ENCODE peak calls at places on chromosomes 7 and 10, in seven cellular contexts. One of them, this sample, is unnamed.

GRCh38 chr7:2959343-2959680 is 84.4 kb downstream of the CARD11 start:
- DNase-seq in tibial nerve: no peak
- DNase-seq in ovary: no peak
- DNase-seq in prostate gland: no peak
- DNase-seq in IMR-90: no peak
- DNase-seq in Peyer's patch: peak; percentile 32
- DNase-seq in transverse colon: no peak
- DNase-seq in this sample: peak; percentile 42

GRCh38 chr7:2862831-2863361 is 18.8 kb upstream of the GNA12 start:
- DNase-seq in tibial nerve: no peak
- DNase-seq in ovary: peak; percentile 54
- DNase-seq in prostate gland: no peak
- DNase-seq in IMR-90: peak; percentile 75
- DNase-seq in Peyer's patch: no peak
- DNase-seq in transverse colon: no peak
- DNase-seq in this sample: no peak

GRCh38 chr10:1431229-1431628 is 306.1 kb downstream of the ADARB2 start:
- DNase-seq in tibial nerve: no peak
- DNase-seq in ovary: no peak
- DNase-seq in prostate gland: no peak
- DNase-seq in IMR-90: no peak
- DNase-seq in Peyer's patch: no peak
- DNase-seq in transverse colon: no peak
- DNase-seq in this sample: no peak

GRCh38 chr7:2325028-2325625 is 10.9 kb upstream of the SNX8 start:
- DNase-seq in tibial nerve: no peak
- DNase-seq in ovary: no peak
- DNase-seq in prostate gland: no peak
- DNase-seq in IMR-90: no peak
- DNase-seq in Peyer's patch: no peak
- DNase-seq in transverse colon: no peak
- DNase-seq in this sample: no peak

GRCh38 chr10:71880425-71881306 is 29.6 kb upstream of the PSAP start:
- DNase-seq in tibial nerve: no peak
- DNase-seq in ovary: no peak
- DNase-seq in prostate gland: no peak
- DNase-seq in IMR-90: no peak
- DNase-seq in Peyer's patch: no peak
- DNase-seq in transverse colon: no peak
- DNase-seq in this sample: no peak

GRCh38 chr7:115232041-115232440 is 310.1 kb downstream of the MDFIC start:
- DNase-seq in tibial nerve: no peak
- DNase-seq in ovary: no peak
- DNase-seq in prostate gland: no peak
- DNase-seq in IMR-90: peak; percentile 27
- DNase-seq in Peyer's patch: no peak
- DNase-seq in transverse colon: no peak
- DNase-seq in this sample: no peak

GRCh38 chr7:15433154-15433553 is 128.7 kb downstream of the AGMO start:
- DNase-seq in tibial nerve: no peak
- DNase-seq in ovary: no peak
- DNase-seq in prostate gland: no peak
- DNase-seq in IMR-90: no peak
- DNase-seq in Peyer's patch: no peak
- DNase-seq in transverse colon: no peak
- DNase-seq in this sample: no peak

GRCh38 chr7:157719705-157720655 is 383.2 kb downstream of the DNAJB6 start:
- DNase-seq in tibial nerve: no peak
- DNase-seq in ovary: no peak
- DNase-seq in prostate gland: no peak
- DNase-seq in IMR-90: no peak
- DNase-seq in Peyer's patch: no peak
- DNase-seq in transverse colon: no peak
- DNase-seq in this sample: no peak

GRCh38 chr7:159032310-159032709 is 112.4 kb downstream of the VIPR2 start:
- DNase-seq in tibial nerve: peak; percentile 7
- DNase-seq in ovary: no peak
- DNase-seq in prostate gland: peak; percentile 2
- DNase-seq in IMR-90: no peak
- DNase-seq in Peyer's patch: peak; percentile 45
- DNase-seq in transverse colon: peak; percentile 10
- DNase-seq in this sample: peak; percentile 44

GRCh38 chr7:77657427-77658331 is 38.6 kb upstream of the RSBN1L start:
- DNase-seq in tibial nerve: peak; percentile 14
- DNase-seq in ovary: no peak
- DNase-seq in prostate gland: peak; percentile 49
- DNase-seq in IMR-90: peak; percentile 43
- DNase-seq in Peyer's patch: peak; percentile 38
- DNase-seq in transverse colon: no peak
- DNase-seq in this sample: no peak

GRCh38 chr10:119415536-119416527 is 126.7 kb downstream of the RGS10 start:
- DNase-seq in tibial nerve: no peak
- DNase-seq in ovary: no peak
- DNase-seq in prostate gland: no peak
- DNase-seq in IMR-90: no peak
- DNase-seq in Peyer's patch: no peak
- DNase-seq in transverse colon: no peak
- DNase-seq in this sample: no peak

GRCh38 chr7:20786049-20786412 is 655 bp downstream of the SP8 start:
- DNase-seq in tibial nerve: no peak
- DNase-seq in ovary: no peak
- DNase-seq in prostate gland: no peak
- DNase-seq in IMR-90: no peak
- DNase-seq in Peyer's patch: no peak
- DNase-seq in transverse colon: no peak
- DNase-seq in this sample: no peak

GRCh38 chr7:69738396-69738889 is 140.2 kb downstream of the AUTS2 start:
- DNase-seq in tibial nerve: no peak
- DNase-seq in ovary: no peak
- DNase-seq in prostate gland: no peak
- DNase-seq in IMR-90: no peak
- DNase-seq in Peyer's patch: no peak
- DNase-seq in transverse colon: no peak
- DNase-seq in this sample: no peak

GRCh38 chr7:49500741-49501140 is 272.7 kb upstream of the VWC2 start:
- DNase-seq in tibial nerve: no peak
- DNase-seq in ovary: no peak
- DNase-seq in prostate gland: no peak
- DNase-seq in IMR-90: no peak
- DNase-seq in Peyer's patch: no peak
- DNase-seq in transverse colon: no peak
- DNase-seq in this sample: no peak

GRCh38 chr10:93334901-93335312 is 147.2 kb downstream of the MYOF start:
- DNase-seq in tibial nerve: no peak
- DNase-seq in ovary: no peak
- DNase-seq in prostate gland: no peak
- DNase-seq in IMR-90: peak; percentile 41
- DNase-seq in Peyer's patch: no peak
- DNase-seq in transverse colon: no peak
- DNase-seq in this sample: no peak

GRCh38 chr10:44968101-44968886 is 8.7 kb downstream of the RASSF4 start:
- DNase-seq in tibial nerve: peak; percentile 69
- DNase-seq in ovary: no peak
- DNase-seq in prostate gland: no peak
- DNase-seq in IMR-90: no peak
- DNase-seq in Peyer's patch: peak; percentile 72
- DNase-seq in transverse colon: no peak
- DNase-seq in this sample: peak; percentile 65

GRCh38 chr10:22135591-22135990 is 82.2 kb downstream of the EBLN1 start:
- DNase-seq in tibial nerve: no peak
- DNase-seq in ovary: no peak
- DNase-seq in prostate gland: no peak
- DNase-seq in IMR-90: no peak
- DNase-seq in Peyer's patch: no peak
- DNase-seq in transverse colon: no peak
- DNase-seq in this sample: no peak

GRCh38 chr10:48234295-48234694 is 40.2 kb downstream of the FRMPD2 start:
- DNase-seq in tibial nerve: no peak
- DNase-seq in ovary: no peak
- DNase-seq in prostate gland: no peak
- DNase-seq in IMR-90: no peak
- DNase-seq in Peyer's patch: no peak
- DNase-seq in transverse colon: no peak
- DNase-seq in this sample: no peak

GRCh38 chr7:22821702-22822485 is 755 bp downstream of the TOMM7 start:
- DNase-seq in tibial nerve: no peak
- DNase-seq in ovary: no peak
- DNase-seq in prostate gland: no peak
- DNase-seq in IMR-90: no peak
- DNase-seq in Peyer's patch: no peak
- DNase-seq in transverse colon: no peak
- DNase-seq in this sample: no peak

GRCh38 chr10:986881-987634 is 1.2 kb upstream of the GTPBP4 start:
- DNase-seq in tibial nerve: no peak
- DNase-seq in ovary: no peak
- DNase-seq in prostate gland: no peak
- DNase-seq in IMR-90: peak; percentile 86
- DNase-seq in Peyer's patch: peak; percentile 43
- DNase-seq in transverse colon: no peak
- DNase-seq in this sample: no peak

GRCh38 chr7:4939971-4940720 is 18.8 kb downstream of the MMD2 start:
- DNase-seq in tibial nerve: no peak
- DNase-seq in ovary: no peak
- DNase-seq in prostate gland: no peak
- DNase-seq in IMR-90: no peak
- DNase-seq in Peyer's patch: no peak
- DNase-seq in transverse colon: no peak
- DNase-seq in this sample: no peak

GRCh38 chr7:155143381-155143780 is 73.3 kb downstream of the HTR5A start:
- DNase-seq in tibial nerve: no peak
- DNase-seq in ovary: no peak
- DNase-seq in prostate gland: no peak
- DNase-seq in IMR-90: no peak
- DNase-seq in Peyer's patch: no peak
- DNase-seq in transverse colon: no peak
- DNase-seq in this sample: no peak

GRCh38 chr7:22662031-22662430 is 65.0 kb upstream of the IL6 start:
- DNase-seq in tibial nerve: no peak
- DNase-seq in ovary: no peak
- DNase-seq in prostate gland: no peak
- DNase-seq in IMR-90: peak; percentile 43
- DNase-seq in Peyer's patch: no peak
- DNase-seq in transverse colon: no peak
- DNase-seq in this sample: no peak

DNA sequence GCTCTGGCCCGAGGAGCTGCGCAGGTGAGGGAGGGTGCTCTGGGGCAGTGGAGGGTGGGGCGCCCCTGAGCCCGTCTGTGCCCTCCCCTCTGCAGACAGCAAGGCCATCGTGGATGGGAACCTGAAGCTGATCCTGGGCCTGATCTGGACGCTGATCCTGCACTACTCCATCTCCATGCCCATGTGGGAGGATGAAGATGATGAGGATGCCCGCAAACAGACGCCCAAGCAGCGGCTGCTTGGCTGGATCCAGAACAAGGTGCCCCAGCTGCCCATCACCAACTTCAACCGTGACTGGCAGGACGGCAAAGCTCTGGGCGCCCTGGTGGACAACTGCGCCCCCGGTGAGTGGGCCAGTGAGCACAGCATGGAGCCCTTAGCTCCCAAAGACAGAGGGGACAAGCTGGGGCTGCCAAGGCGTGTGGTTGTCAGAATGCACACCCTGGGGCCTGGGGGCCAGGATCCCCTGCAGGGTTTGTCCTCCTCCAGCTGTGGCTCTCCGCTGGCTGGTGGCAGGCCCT is 5.1 kb downstream of the FLNC start:
- DNase-seq in tibial nerve: no peak
- DNase-seq in ovary: no peak
- DNase-seq in prostate gland: no peak
- DNase-seq in IMR-90: no peak
- DNase-seq in Peyer's patch: no peak
- DNase-seq in transverse colon: no peak
- DNase-seq in this sample: peak; percentile 14
- H3K27ac ChIP-seq in tibial nerve: no peak overlapping the region
- H3K27ac ChIP-seq in ovary: no peak overlapping the region
- H3K27ac ChIP-seq in prostate gland: no peak overlapping the region
- H3K27ac ChIP-seq in IMR-90: no peak overlapping the region
- H3K27ac ChIP-seq in Peyer's patch: no peak overlapping the region
- H3K27ac ChIP-seq in transverse colon: peak overlapping the region; percentile 94
- H3K27ac ChIP-seq in this sample: no peak overlapping the region

GRCh38 chr7:140479062-140479738 is at the start of gene MKRN1:
- DNase-seq in tibial nerve: peak; percentile 85
- DNase-seq in ovary: peak; percentile 84
- DNase-seq in prostate gland: peak; percentile 96
- DNase-seq in IMR-90: peak; percentile 90
- DNase-seq in Peyer's patch: peak; percentile 98
- DNase-seq in transverse colon: peak; percentile 97
- DNase-seq in this sample: peak; percentile 98
- TF ChIP-seq POLR2A in tibial nerve: peak; percentile 51
- TF ChIP-seq POLR2A in ovary: peak; percentile 45
- TF ChIP-seq POLR2A in prostate gland: peak; percentile 87
- TF ChIP-seq POLR2A in IMR-90: peak; percentile 32
- TF ChIP-seq POLR2A in Peyer's patch: peak; percentile 81
- TF ChIP-seq POLR2A in transverse colon: peak; percentile 91
- TF ChIP-seq POLR2A in this sample: peak; percentile 82

GRCh38 chr7:50676079-50676478 is 106.6 kb downstream of the GRB10 start:
- DNase-seq in tibial nerve: no peak
- DNase-seq in ovary: no peak
- DNase-seq in prostate gland: no peak
- DNase-seq in IMR-90: no peak
- DNase-seq in Peyer's patch: no peak
- DNase-seq in transverse colon: no peak
- DNase-seq in this sample: no peak
- H3K27ac ChIP-seq in tibial nerve: no peak overlapping the region
- H3K27ac ChIP-seq in ovary: no peak overlapping the region
- H3K27ac ChIP-seq in prostate gland: no peak overlapping the region
- H3K27ac ChIP-seq in IMR-90: no peak overlapping the region
- H3K27ac ChIP-seq in Peyer's patch: no peak overlapping the region
- H3K27ac ChIP-seq in transverse colon: peak overlapping the region; percentile 41
- H3K27ac ChIP-seq in this sample: peak overlapping the region; percentile 38

GRCh38 chr7:92697414-92697813 is 107.2 kb upstream of the FAM133B start:
- DNase-seq in tibial nerve: no peak
- DNase-seq in ovary: no peak
- DNase-seq in prostate gland: no peak
- DNase-seq in IMR-90: no peak
- DNase-seq in Peyer's patch: no peak
- DNase-seq in transverse colon: no peak
- DNase-seq in this sample: no peak

GRCh38 chr7:92696584-92696983 is 106.4 kb upstream of the FAM133B start:
- DNase-seq in tibial nerve: no peak
- DNase-seq in ovary: no peak
- DNase-seq in prostate gland: no peak
- DNase-seq in IMR-90: no peak
- DNase-seq in Peyer's patch: no peak
- DNase-seq in transverse colon: no peak
- DNase-seq in this sample: no peak

GRCh38 chr7:92699560-92699959 is 109.4 kb upstream of the FAM133B start:
- DNase-seq in tibial nerve: no peak
- DNase-seq in ovary: no peak
- DNase-seq in prostate gland: no peak
- DNase-seq in IMR-90: peak; percentile 72
- DNase-seq in Peyer's patch: no peak
- DNase-seq in transverse colon: no peak
- DNase-seq in this sample: no peak

GRCh38 chr7:92697012-92697411 is 106.8 kb upstream of the FAM133B start:
- DNase-seq in tibial nerve: no peak
- DNase-seq in ovary: no peak
- DNase-seq in prostate gland: no peak
- DNase-seq in IMR-90: no peak
- DNase-seq in Peyer's patch: no peak
- DNase-seq in transverse colon: no peak
- DNase-seq in this sample: no peak

GRCh38 chr7:92698237-92698841 is 108.1 kb upstream of the FAM133B start:
- DNase-seq in tibial nerve: peak; percentile 23
- DNase-seq in ovary: no peak
- DNase-seq in prostate gland: peak; percentile 23
- DNase-seq in IMR-90: peak; percentile 92
- DNase-seq in Peyer's patch: no peak
- DNase-seq in transverse colon: peak; percentile 25
- DNase-seq in this sample: no peak
- TF ChIP-seq POLR2A in tibial nerve: no peak
- TF ChIP-seq POLR2A in ovary: no peak
- TF ChIP-seq POLR2A in prostate gland: no peak
- TF ChIP-seq POLR2A in IMR-90: no peak
- TF ChIP-seq POLR2A in Peyer's patch: no peak
- TF ChIP-seq POLR2A in transverse colon: no peak
- TF ChIP-seq POLR2A in this sample: no peak